ENCODE peak calls at places on chromosomes 16 and 17, in eight cellular contexts. One of them, this sample, is unnamed.

GRCh38 chr16:30761427-30761927 is 385 bp downstream of the CFAP119 start:
- DNase-seq in NAMALWA: peak; percentile 92
- DNase-seq in ACHN: peak; percentile 40
- DNase-seq in heart right ventricle: no peak
- DNase-seq in CD8-positive, alpha-beta T cell: peak; percentile 47
- DNase-seq in NCI-H345: peak; percentile 61
- DNase-seq in neuronal stem cell: peak; percentile 36
- DNase-seq in fibroblast of pulmonary artery: no peak
- DNase-seq in this sample: peak; percentile 40

GRCh38 chr17:78460951-78461944 is 82.8 kb downstream of the PGS1 start:
- DNase-seq in fibroblast of pulmonary artery: no peak
- DNase-seq in ACHN: no peak
- DNase-seq in neuronal stem cell: no peak
- DNase-seq in NAMALWA: no peak
- DNase-seq in NCI-H345: no peak
- DNase-seq in CD8-positive, alpha-beta T cell: no peak
- DNase-seq in heart right ventricle: no peak
- DNase-seq in this sample: no peak

GRCh38 chr17:49260011-49260921 is 29.7 kb upstream of the PHOSPHO1 start:
- DNase-seq in NAMALWA: no peak
- DNase-seq in NCI-H345: peak; percentile 35
- DNase-seq in ACHN: peak; percentile 85
- DNase-seq in heart right ventricle: peak; percentile 66
- DNase-seq in CD8-positive, alpha-beta T cell: peak; percentile 45
- DNase-seq in neuronal stem cell: peak; percentile 37
- DNase-seq in fibroblast of pulmonary artery: peak; percentile 81
- DNase-seq in this sample: peak; percentile 91

GRCh38 chr17:16352303-16352837 is 899 bp downstream of the CENPV start:
- DNase-seq in NAMALWA: no peak
- DNase-seq in fibroblast of pulmonary artery: peak; percentile 25
- DNase-seq in heart right ventricle: no peak
- DNase-seq in neuronal stem cell: peak; percentile 66
- DNase-seq in CD8-positive, alpha-beta T cell: peak; percentile 23
- DNase-seq in NCI-H345: peak; percentile 76
- DNase-seq in ACHN: peak; percentile 40
- DNase-seq in this sample: peak; percentile 46

GRCh38 chr17:40510328-40510648 is 8.9 kb upstream of the TNS4 start:
- DNase-seq in heart right ventricle: no peak
- DNase-seq in fibroblast of pulmonary artery: no peak
- DNase-seq in CD8-positive, alpha-beta T cell: no peak
- DNase-seq in ACHN: peak; percentile 78
- DNase-seq in NCI-H345: peak; percentile 19
- DNase-seq in NAMALWA: no peak
- DNase-seq in neuronal stem cell: no peak
- DNase-seq in this sample: no peak

GRCh38 chr17:74380959-74381808 is 13.9 kb downstream of the GPR142 start:
- DNase-seq in neuronal stem cell: no peak
- DNase-seq in ACHN: no peak
- DNase-seq in NCI-H345: no peak
- DNase-seq in NAMALWA: no peak
- DNase-seq in CD8-positive, alpha-beta T cell: no peak
- DNase-seq in fibroblast of pulmonary artery: no peak
- DNase-seq in heart right ventricle: no peak
- DNase-seq in this sample: no peak

GRCh38 chr17:78920528-78920927 is 4.7 kb downstream of the TIMP2 start:
- DNase-seq in NCI-H345: no peak
- DNase-seq in neuronal stem cell: no peak
- DNase-seq in ACHN: no peak
- DNase-seq in fibroblast of pulmonary artery: no peak
- DNase-seq in NAMALWA: no peak
- DNase-seq in CD8-positive, alpha-beta T cell: no peak
- DNase-seq in heart right ventricle: no peak
- DNase-seq in this sample: no peak

GRCh38 chr17:40318835-40319332 is 9.9 kb downstream of the RARA start:
- DNase-seq in neuronal stem cell: no peak
- DNase-seq in CD8-positive, alpha-beta T cell: no peak
- DNase-seq in ACHN: no peak
- DNase-seq in fibroblast of pulmonary artery: no peak
- DNase-seq in heart right ventricle: no peak
- DNase-seq in NAMALWA: no peak
- DNase-seq in NCI-H345: no peak
- DNase-seq in this sample: peak; percentile 21

GRCh38 chr16:67449328-67449727 is 18.4 kb downstream of the HSD11B2 start:
- DNase-seq in CD8-positive, alpha-beta T cell: no peak
- DNase-seq in ACHN: no peak
- DNase-seq in NAMALWA: no peak
- DNase-seq in neuronal stem cell: no peak
- DNase-seq in fibroblast of pulmonary artery: no peak
- DNase-seq in NCI-H345: no peak
- DNase-seq in heart right ventricle: peak; percentile 75
- DNase-seq in this sample: no peak

GRCh38 chr16:63361032-63361624 is 1324.9 kb upstream of the CDH8 start:
- DNase-seq in NCI-H345: peak; percentile 40
- DNase-seq in fibroblast of pulmonary artery: peak; percentile 78
- DNase-seq in NAMALWA: peak; percentile 75
- DNase-seq in neuronal stem cell: peak; percentile 44
- DNase-seq in ACHN: peak; percentile 71
- DNase-seq in heart right ventricle: no peak
- DNase-seq in CD8-positive, alpha-beta T cell: no peak
- DNase-seq in this sample: peak; percentile 67

GRCh38 chr17:79809530-79810137 is 12.8 kb upstream of the CBX8 start:
- DNase-seq in NAMALWA: no peak
- DNase-seq in CD8-positive, alpha-beta T cell: no peak
- DNase-seq in fibroblast of pulmonary artery: no peak
- DNase-seq in ACHN: no peak
- DNase-seq in NCI-H345: peak; percentile 67
- DNase-seq in heart right ventricle: no peak
- DNase-seq in neuronal stem cell: no peak
- DNase-seq in this sample: no peak